ENCODE peak calls at places on chromosomes 6 and 20, in six cellular contexts. T is HepG2; P is left ventricle myocardium inferior; F is effector memory CD4-positive, alpha-beta T cell; W is ovary; K is foreskin fibroblast. Y is an unnamed sample.

GRCh38 chr6:158207452-158207788 is 39.3 kb downstream of the GTF2H5 start:
- DNase-seq in T (peak), P (no peak), F (no peak), W (no peak), K (no peak), Y (no peak)

GRCh38 chr6:24273471-24273870 is 84.4 kb downstream of the DCDC2 start:
- DNase-seq in T (no peak), P (no peak), F (no peak), W (no peak), K (peak), Y (no peak)

GRCh38 chr20:57633945-57634491 is 13.8 kb upstream of the ZBP1 start:
- DNase-seq in T (no peak), P (no peak), F (no peak), W (no peak), K (no peak), Y (no peak)

GRCh38 chr20:50089140-50089786 is 23.7 kb downstream of the UBE2V1 start:
- DNase-seq in T (no peak), P (no peak), F (no peak), W (no peak), K (no peak), Y (no peak)

GRCh38 chr6:157099912-157100593 is 223.3 kb downstream of the TMEM242 start:
- DNase-seq in T (no peak), P (no peak), F (peak), W (no peak), K (no peak), Y (no peak)

GRCh38 chr6:87917861-87918260 is 129.8 kb upstream of the SPACA1 start:
- DNase-seq in T (no peak), P (no peak), F (no peak), W (no peak), K (no peak), Y (no peak)

GRCh38 chr6:34922177-34922663 is 33.2 kb downstream of the ANKS1A start:
- DNase-seq in T (peak), P (no peak), F (no peak), W (no peak), K (peak), Y (no peak)

GRCh38 chr6:52568320-52568719 is 8.5 kb downstream of the TRAM2 start:
- DNase-seq in T (no peak), P (no peak), F (no peak), W (no peak), K (no peak), Y (no peak)

GRCh38 chr6:145015739-145016558 is 719.4 kb downstream of the EPM2A start:
- DNase-seq in T (no peak), P (no peak), F (no peak), W (no peak), K (peak), Y (no peak)

GRCh38 chr20:63395723-63396122 is 34.6 kb upstream of the CHRNA4 start:
- DNase-seq in T (no peak), P (no peak), F (no peak), W (no peak), K (no peak), Y (no peak)

GRCh38 chr20:63396300-63396699 is 35.2 kb upstream of the CHRNA4 start:
- DNase-seq in T (no peak), P (no peak), F (no peak), W (no peak), K (no peak), Y (no peak)

GRCh38 chr20:63393566-63393965 is 32.4 kb upstream of the CHRNA4 start:
- DNase-seq in T (no peak), P (no peak), F (no peak), W (no peak), K (no peak), Y (no peak)

GRCh38 chr20:63394069-63394468 is 32.9 kb upstream of the CHRNA4 start:
- DNase-seq in T (no peak), P (no peak), F (no peak), W (no peak), K (no peak), Y (no peak)

GRCh38 chr20:63394635-63395455 is 33.7 kb upstream of the CHRNA4 start:
- DNase-seq in T (no peak), P (no peak), F (no peak), W (no peak), K (no peak), Y (no peak)
- H3K4me3 ChIP-seq in T (no peak), P (no peak), F (no peak), W (no peak), K (no peak), Y (no peak)

DNA sequence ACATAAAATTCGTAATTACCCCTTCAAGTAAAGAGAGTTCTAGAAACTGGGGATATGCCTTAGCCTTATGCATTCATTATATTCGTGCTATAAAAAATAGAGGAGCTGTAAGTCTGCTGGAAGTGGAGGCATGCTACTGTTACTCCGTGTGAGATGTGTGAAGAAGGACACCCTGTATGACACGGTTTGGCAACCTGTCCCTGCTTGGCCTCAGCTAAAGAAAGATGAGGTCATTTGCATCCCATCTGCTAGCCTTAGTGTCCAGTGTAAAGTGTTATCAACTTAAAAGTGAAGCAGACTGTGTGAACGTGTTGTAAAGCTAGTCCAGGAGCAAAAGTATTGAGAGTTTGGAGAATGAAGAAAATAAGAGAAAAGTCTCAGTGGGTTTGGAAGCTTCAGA is 135.1 kb upstream of the RAB32 start:
- DNase-seq in T (no peak), P (no peak), F (no peak), W (no peak), K (no peak), Y (no peak)
- H3K4me3 ChIP-seq in T (no peak), P (no peak), F (no peak), W (no peak), K (no peak), Y (no peak)

GRCh38 chr6:126698732-126699240 is 358.9 kb downstream of the CENPW start:
- DNase-seq in T (no peak), P (no peak), F (no peak), W (no peak), K (no peak), Y (no peak)

GRCh38 chr6:126696921-126697693 is 357.2 kb downstream of the CENPW start:
- DNase-seq in T (no peak), P (no peak), F (no peak), W (no peak), K (no peak), Y (no peak)

GRCh38 chr6:126701799-126702198 is 361.9 kb downstream of the CENPW start:
- DNase-seq in T (no peak), P (no peak), F (no peak), W (no peak), K (no peak), Y (no peak)
- H3K4me3 ChIP-seq in T (no peak), P (no peak), F (no peak), W (no peak), K (no peak), Y (no peak)

GRCh38 chr6:108736832-108737231 is 111.4 kb upstream of the ARMC2 start:
- DNase-seq in T (peak), P (no peak), F (no peak), W (no peak), K (peak), Y (no peak)

GRCh38 chr6:108741346-108741989 is 106.8 kb upstream of the ARMC2 start:
- DNase-seq in T (peak), P (no peak), F (no peak), W (no peak), K (no peak), Y (no peak)

GRCh38 chr6:108739496-108740330 is 108.5 kb upstream of the ARMC2 start:
- DNase-seq in T (no peak), P (no peak), F (no peak), W (no peak), K (no peak), Y (no peak)

GRCh38 chr6:108737594-108738546 is 110.4 kb upstream of the ARMC2 start:
- DNase-seq in T (no peak), P (no peak), F (no peak), W (no peak), K (peak), Y (no peak)

GRCh38 chr6:108738684-108739406 is 109.4 kb upstream of the ARMC2 start:
- DNase-seq in T (no peak), P (no peak), F (no peak), W (no peak), K (no peak), Y (peak)
- H3K4me3 ChIP-seq in T (no peak), P (no peak), F (no peak), W (no peak), K (no peak), Y (peak)

DNA sequence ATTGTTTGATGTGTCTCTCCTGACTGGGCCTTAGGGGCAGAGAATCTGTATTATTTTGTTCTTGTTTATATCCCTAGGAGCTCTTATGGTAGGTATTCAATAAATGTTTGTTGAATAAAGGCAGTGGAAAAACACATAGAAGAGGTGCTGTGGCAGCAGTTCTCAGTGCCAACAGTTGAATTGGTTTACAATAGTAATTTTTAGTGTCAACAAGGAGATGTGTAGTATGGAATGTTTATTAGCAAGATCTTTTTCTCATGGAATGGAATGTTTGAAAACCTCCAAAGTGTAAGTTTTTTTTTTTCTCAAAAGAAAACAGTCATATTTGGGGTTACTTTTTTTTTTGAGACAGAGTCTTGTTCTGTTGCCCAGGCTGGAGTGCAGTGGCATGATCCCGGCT is 28.0 kb downstream of the ASXL1 start:
- DNase-seq in T (no peak), P (no peak), F (no peak), W (no peak), K (no peak), Y (no peak)
- H3K4me3 ChIP-seq in T (no peak), P (peak), F (no peak), W (no peak), K (no peak), Y (no peak)

GRCh38 chr6:138795809-138796469 is at the start of gene ECT2L:
- DNase-seq in T (no peak), P (peak), F (no peak), W (peak), K (peak), Y (peak)
- H3K4me3 ChIP-seq in T (no peak), P (peak), F (no peak), W (peak), K (peak), Y (peak)

DNA sequence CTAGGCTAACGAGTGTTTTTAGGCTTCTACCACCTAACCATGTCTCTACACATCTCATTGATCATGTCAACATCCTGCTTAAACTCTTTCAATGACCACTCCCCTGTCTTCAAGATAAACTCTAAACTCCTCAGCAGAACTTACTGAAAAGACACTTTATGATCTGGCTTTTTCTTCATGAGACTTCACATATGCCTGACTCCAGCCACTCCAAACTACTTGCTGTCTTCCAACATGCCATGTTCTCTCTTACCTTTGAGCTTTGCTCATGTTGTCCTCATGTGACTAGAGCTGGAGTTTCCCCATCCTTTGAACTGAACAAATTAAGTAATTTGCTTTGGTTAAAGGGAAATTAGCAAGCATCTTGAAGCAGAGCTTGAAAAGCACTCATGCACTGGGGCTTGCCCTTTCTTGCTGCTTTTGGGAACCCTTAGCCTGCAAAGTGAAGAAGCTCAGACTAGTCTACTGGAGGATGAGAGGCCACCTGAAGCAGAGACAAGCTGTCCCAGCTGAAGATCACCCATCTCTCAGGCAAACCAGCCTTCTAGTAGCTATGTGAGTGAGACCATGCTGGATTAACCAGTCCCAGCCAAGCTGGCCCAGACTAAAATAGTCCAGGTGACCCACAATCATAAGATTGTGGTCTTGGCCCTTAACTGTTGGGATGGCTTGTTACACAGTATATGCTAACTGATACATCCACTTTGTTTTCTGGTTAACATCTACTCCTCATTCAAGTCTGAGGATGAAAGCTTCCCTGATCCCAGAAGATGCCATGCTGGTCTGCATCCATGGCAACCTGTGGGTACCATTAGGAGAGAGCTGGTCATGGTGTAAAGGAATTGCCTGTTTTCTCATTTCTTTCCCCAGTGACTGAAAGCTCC is 235.8 kb downstream of the GMPR start:
- DNase-seq in T (no peak), P (no peak), F (no peak), W (no peak), K (no peak), Y (no peak)
- H3K4me3 ChIP-seq in T (no peak), P (no peak), F (no peak), W (no peak), K (no peak), Y (no peak)

DNA sequence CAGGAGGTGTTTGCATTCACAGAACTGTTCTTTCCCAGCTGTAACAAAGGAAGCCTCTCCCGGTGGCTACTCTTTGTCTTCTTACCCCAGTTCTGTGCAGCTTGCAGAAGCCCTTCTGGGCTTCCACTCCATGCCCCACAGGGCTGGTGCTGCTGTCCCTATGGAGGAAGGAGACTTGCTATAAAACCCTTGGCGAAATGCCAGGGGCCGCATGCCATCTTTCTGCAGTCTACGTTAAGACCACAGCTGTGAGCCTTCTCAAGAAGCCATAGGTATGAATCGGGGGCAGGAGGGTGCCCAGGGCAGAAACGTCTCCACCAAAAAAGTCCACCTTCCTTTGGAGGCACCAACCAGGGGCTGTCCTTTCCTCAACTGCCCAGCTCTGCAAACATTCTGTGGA is 60.7 kb downstream of the PRND start:
- DNase-seq in T (no peak), P (no peak), F (no peak), W (no peak), K (no peak), Y (no peak)
- H3K4me3 ChIP-seq in T (no peak), P (no peak), F (no peak), W (no peak), K (no peak), Y (no peak)

Y was measured in testis.